ENCODE peak calls at places on chromosomes 16 and 17, in six cellular contexts. N, W, J, A, G and D are unnamed samples.

GRCh38 chr17:56866496-56866895 is 32.5 kb downstream of the DGKE start:
- DNase-seq in N (no peak), W (no peak), G (no peak), A (no peak), J (no peak), D (no peak)

GRCh38 chr17:34981538-34982241 is 1.4 kb downstream of the LIG3 start:
- DNase-seq in W (no peak), J (peak), G (no peak), N (no peak), A (no peak), D (no peak)

GRCh38 chr17:64709481-64709880 is 47.4 kb upstream of the SMURF2 start:
- DNase-seq in A (no peak), G (no peak), W (no peak), J (peak), N (no peak), D (no peak)

GRCh38 chr17:79203016-79203415 is 128.4 kb downstream of the ENGASE start:
- DNase-seq in W (no peak), N (no peak), G (no peak), J (no peak), A (no peak), D (no peak)

GRCh38 chr17:79325707-79326106 is 251.1 kb downstream of the ENGASE start:
- DNase-seq in A (no peak), W (no peak), G (no peak), J (no peak), N (no peak), D (peak)

GRCh38 chr17:17819561-17819995 is 17.2 kb downstream of the SREBF1 start:
- DNase-seq in W (peak), A (peak), J (peak), G (no peak), N (no peak), D (no peak)

GRCh38 chr17:43363181-43363925 is 35.4 kb upstream of the ARL4D start:
- DNase-seq in A (peak), J (no peak), N (no peak), W (no peak), G (no peak), D (no peak)

GRCh38 chr17:199806-200603 is 18.6 kb upstream of the DOC2B start:
- DNase-seq in A (peak), J (no peak), N (no peak), G (no peak), W (peak), D (peak)

GRCh38 chr17:6521636-6522035 is 34.7 kb downstream of the PITPNM3 start:
- DNase-seq in J (no peak), A (no peak), W (no peak), G (no peak), N (no peak), D (no peak)

GRCh38 chr17:50565559-50566350 is 5.2 kb downstream of the CACNA1G start:
- DNase-seq in W (no peak), J (peak), G (no peak), A (no peak), N (peak), D (no peak)

GRCh38 chr16:56950881-56951771 is 10.6 kb upstream of the CETP start:
- DNase-seq in A (no peak), J (peak), G (peak), W (peak), N (peak), D (no peak)

GRCh38 chr17:6366144-6366755 is 68.7 kb downstream of the AIPL1 start:
- DNase-seq in J (peak), W (no peak), A (no peak), G (no peak), N (no peak), D (no peak)

GRCh38 chr17:62163847-62164246 is 98.8 kb upstream of the MED13 start:
- DNase-seq in G (no peak), J (no peak), W (no peak), N (no peak), A (no peak), D (no peak)

GRCh38 chr17:2122641-2123302 is 67.9 kb downstream of the HIC1 start:
- DNase-seq in J (peak), G (no peak), N (peak), A (peak), W (peak), D (peak)

GRCh38 chr16:73319747-73320146 is 271.8 kb upstream of the ZFHX3 start:
- DNase-seq in G (no peak), W (no peak), N (no peak), A (no peak), J (no peak), D (no peak)

GRCh38 chr17:10292057-10292931 is 80.5 kb downstream of the MYH13 start:
- DNase-seq in G (no peak), J (peak), N (no peak), W (peak), A (peak), D (no peak)

GRCh38 chr16:77414752-77415231 is 20.0 kb downstream of the ADAMTS18 start:
- DNase-seq in J (no peak), W (no peak), A (no peak), N (no peak), G (no peak), D (no peak)

GRCh38 chr16:67258160-67258835 is 9.5 kb downstream of the SLC9A5 start:
- DNase-seq in J (no peak), N (no peak), G (no peak), A (no peak), W (no peak), D (peak)